ENCODE peak calls at places on chromosomes 5 and 9, in five cellular contexts. Z is HCT116, G is HepG2, H is SK-N-SH, R is H1. Y is an unnamed sample.

GRCh38 chr9:135017916-135018915 is 69.3 kb upstream of the OLFM1 start:
- DNase-seq in Z (no peak), G (no peak), H (no peak), R (no peak), Y (no peak)

GRCh38 chr9:137273095-137273490 is 4.4 kb upstream of the TOR4A start:
- DNase-seq in Z (no peak), G (no peak), H (peak; percentile 65), R (no peak), Y (peak; percentile 67)

GRCh38 chr5:92179651-92180050 is 796.5 kb upstream of the ARRDC3 start:
- DNase-seq in Z (no peak), G (no peak), H (no peak), R (no peak), Y (no peak)

GRCh38 chr9:129174102-129174723 is 3.8 kb downstream of the IER5L start:
- DNase-seq in Z (peak; percentile 83), G (peak; percentile 68), H (peak; percentile 94), R (peak; percentile 93), Y (peak; percentile 93)

GRCh38 chr5:52849544-52849943 is 61.8 kb downstream of the ITGA1 start:
- DNase-seq in Z (no peak), G (no peak), H (no peak), R (no peak), Y (no peak)

GRCh38 chr5:9265391-9266287 is 280.2 kb downstream of the SEMA5A start:
- DNase-seq in Z (no peak), G (no peak), H (no peak), R (peak; percentile 50), Y (no peak)

GRCh38 chr5:43663916-43664315 is 60.9 kb downstream of the NNT start:
- DNase-seq in Z (no peak), G (no peak), H (no peak), R (no peak), Y (no peak)

GRCh38 chr9:86021166-86021565 is 78.2 kb downstream of the GOLM1 start:
- DNase-seq in Z (no peak), G (no peak), H (no peak), R (no peak), Y (no peak)

GRCh38 chr5:55222819-55223124 is 4.3 kb downstream of the MCIDAS start:
- DNase-seq in Z (no peak), G (no peak), H (no peak), R (no peak), Y (no peak)

GRCh38 chr9:29514336-29514735 is 1941.1 kb upstream of the C9orf72 start:
- DNase-seq in Z (no peak), G (no peak), H (no peak), R (peak; percentile 61), Y (peak; percentile 38)

GRCh38 chr9:112489876-112490661 is 3.4 kb downstream of the KIAA1958 start:
- DNase-seq in Z (no peak), G (peak; percentile 45), H (peak; percentile 28), R (no peak), Y (no peak)
- TF ChIP-seq JUND in Z (no peak), G (no peak), H (no peak), R (no peak), Y (no peak)

GRCh38 chr5:173883347-173883924 is 4.7 kb upstream of the CPEB4 start:
- DNase-seq in Z (no peak), G (no peak), H (no peak), R (no peak), Y (no peak)

GRCh38 chr5:173880306-173880985 is 7.7 kb upstream of the CPEB4 start:
- DNase-seq in Z (no peak), G (no peak), H (no peak), R (no peak), Y (no peak)

GRCh38 chr5:173882632-173883031 is 5.5 kb upstream of the CPEB4 start:
- DNase-seq in Z (peak; percentile 13), G (no peak), H (no peak), R (no peak), Y (no peak)

GRCh38 chr5:173884402-173885053 is 3.6 kb upstream of the CPEB4 start:
- DNase-seq in Z (no peak), G (no peak), H (no peak), R (no peak), Y (no peak)

GRCh38 chr5:173881811-173882575 is 6.2 kb upstream of the CPEB4 start:
- DNase-seq in Z (no peak), G (no peak), H (no peak), R (no peak), Y (no peak)
- TF ChIP-seq JUND in Z (no peak), G (no peak), H (no peak), R (no peak), Y (no peak)

DNA sequence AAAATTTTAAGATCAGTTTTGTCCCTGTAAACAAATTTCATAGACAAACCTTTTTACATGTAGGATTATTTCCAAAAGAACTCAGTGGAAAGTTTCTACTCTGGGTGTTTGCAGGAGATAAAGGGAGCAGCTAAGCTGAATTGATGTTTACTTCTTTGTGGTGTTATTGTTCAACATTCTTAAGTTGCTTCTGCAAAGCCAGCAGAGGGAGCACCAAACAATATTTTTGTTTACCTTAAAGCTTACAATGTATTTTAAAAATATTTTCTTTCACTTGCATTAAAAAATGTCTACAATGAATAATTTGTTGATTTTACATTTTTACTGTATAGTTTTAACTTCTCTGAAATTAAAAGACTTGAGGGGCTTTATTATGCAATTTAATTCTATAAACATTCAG is 135.5 kb downstream of the ATG10 start:
- DNase-seq in Z (no peak), G (no peak), H (no peak), R (no peak), Y (peak; percentile 44)
- TF ChIP-seq JUND in Z (no peak), G (no peak), H (no peak), R (no peak), Y (no peak)

DNA sequence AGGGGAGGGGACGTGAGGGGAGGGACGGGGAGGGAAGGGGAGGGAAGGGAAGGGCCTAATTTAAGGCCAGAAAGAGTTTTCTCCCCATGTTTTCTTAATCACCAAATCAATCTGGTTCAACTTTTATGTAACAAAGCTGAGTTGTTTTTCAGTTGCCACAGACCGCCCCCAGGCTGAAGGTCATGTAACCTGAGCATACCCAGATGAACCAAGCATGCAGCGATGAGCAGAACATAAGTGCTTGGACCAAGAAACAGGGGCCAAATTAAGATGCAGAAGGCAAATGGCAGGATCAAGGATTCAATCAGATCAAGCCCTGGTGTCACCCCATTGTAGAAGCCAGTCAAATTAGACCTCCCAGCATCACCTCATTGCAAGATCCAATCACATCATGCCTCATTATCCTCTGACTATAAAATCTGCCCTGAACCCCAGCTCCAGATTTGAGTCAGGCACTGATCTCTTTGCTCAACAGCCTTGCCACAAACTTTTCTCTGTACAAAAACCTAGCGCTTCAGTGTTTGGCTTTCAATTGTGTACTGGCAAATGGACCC is 113.5 kb upstream of the TNPO1 start:
- DNase-seq in Z (no peak), G (peak; percentile 12), H (no peak), R (no peak), Y (no peak)
- TF ChIP-seq JUND in Z (no peak), G (no peak), H (no peak), R (no peak), Y (no peak)

DNA sequence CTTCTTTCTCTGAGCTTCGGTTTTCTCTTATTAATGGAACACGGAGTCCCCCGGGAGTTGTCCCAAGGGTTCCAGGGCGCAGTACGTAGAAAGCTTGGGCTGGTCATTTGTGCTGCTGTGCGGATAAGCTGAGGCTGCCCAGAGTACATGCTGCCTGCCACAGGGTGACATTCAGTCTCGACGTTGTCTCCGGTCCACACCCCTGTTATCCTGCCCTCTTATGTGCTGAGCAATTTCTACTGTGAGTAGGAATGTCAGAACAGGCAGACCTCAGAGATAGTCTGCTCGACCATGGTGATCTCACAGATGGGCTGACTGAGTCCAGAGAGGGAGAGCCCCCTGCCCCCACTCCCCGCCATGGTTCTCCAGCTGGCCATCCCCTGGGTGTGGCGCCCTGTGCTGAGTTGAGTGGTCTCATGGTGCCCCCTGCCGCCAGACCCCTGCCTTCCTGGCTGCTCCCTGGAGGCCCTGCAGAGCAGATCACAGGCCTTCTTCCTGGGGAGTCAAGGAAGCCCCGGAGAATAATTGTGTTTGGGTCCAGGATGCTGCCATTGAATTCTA is 124.0 kb downstream of the RGS3 start:
- DNase-seq in Z (no peak), G (no peak), H (peak; percentile 89), R (peak; percentile 73), Y (no peak)
- TF ChIP-seq JUND in Z (no peak), G (no peak), H (no peak), R (no peak), Y (no peak)

DNA sequence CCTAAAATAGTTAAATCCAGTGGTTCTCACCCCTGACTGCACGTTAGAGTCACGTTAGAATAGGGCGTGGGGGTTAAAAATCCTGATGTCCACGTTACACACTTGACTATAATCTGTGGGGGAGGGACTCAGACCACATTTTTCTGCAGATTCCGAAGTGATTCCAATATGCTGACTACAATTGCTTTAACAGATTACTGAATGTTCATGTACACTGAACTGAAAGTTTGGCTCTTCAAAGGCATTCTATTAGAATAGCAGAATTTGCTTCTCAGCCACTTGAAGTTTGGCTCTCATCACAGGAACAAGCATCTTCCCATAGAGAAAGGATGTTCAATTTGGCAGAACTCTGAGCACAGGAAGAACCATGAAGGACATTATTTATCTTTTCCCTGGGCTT is 84.5 kb downstream of the HAPLN1 start:
- DNase-seq in Z (no peak), G (no peak), H (no peak), R (no peak), Y (no peak)
- TF ChIP-seq JUND in Z (no peak), G (no peak), H (no peak), R (no peak), Y (no peak)

DNA sequence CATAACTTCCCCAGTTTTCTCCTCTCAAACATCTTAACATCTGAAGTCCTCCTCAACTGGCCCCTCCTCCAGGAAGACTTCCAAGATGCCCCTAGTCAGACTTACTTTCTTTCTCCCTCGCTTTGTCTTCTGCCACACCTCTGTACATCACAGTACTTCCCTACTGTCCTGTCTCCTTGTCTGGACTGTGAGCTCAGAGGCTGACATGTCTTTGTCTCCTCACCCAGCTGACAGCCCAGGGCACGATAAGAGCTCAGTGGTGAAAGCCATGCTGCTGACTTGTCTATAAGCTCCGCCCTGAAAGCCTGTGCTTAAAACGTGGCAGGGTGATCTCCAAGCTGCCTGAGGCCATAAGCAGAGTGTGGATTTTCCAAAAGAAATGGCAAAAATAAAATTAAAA is 33.0 kb upstream of the SLC25A51 start:
- DNase-seq in Z (no peak), G (no peak), H (peak; percentile 76), R (no peak), Y (no peak)
- TF ChIP-seq JUND in Z (no peak), G (no peak), H (no peak), R (no peak), Y (no peak)

DNA sequence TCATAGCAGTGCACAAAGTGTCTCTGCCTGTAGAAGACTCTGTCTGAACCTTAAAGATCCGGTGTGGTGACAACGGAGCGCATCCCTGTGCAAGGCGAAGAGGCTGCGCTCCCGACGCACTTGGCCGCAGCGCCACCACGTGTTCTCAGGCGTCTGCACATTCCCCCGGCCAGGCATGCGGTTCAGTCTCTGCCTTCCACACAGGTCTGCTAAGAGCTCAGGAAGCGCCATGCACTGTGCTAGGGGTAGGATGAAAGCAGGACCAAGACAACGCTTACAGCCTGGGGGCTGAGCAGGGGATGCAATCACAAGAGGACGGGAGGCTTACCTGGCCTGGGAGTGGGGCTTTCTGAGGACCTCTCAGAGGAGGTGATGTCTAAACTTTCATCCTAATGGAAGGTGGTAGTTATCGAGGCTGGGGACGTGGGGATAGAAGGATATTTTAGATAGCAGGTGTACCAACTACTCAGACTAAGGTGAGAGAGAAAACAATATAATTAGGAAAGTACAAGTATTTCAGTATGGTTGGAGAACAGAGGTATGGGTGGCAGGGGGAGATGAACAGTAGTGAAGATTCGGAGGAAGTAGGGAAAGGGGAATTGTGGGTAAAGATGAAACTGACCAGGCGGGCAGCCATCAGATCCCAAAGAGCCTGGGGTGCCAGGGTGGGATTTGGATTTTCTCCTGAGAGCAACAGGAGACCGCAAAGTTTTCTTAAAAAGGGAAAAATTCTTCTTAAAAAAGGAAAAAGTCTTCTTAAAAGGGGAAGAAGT is 13.3 kb downstream of the CAPSL start:
- DNase-seq in Z (peak; percentile 21), G (no peak), H (peak; percentile 64), R (peak; percentile 79), Y (peak; percentile 52)
- TF ChIP-seq JUND in Z (no peak), G (no peak), H (no peak), R (peak; percentile 50), Y (no peak)

GRCh38 chr9:13480688-13481087 is 201.2 kb upstream of the MPDZ start:
- DNase-seq in Z (no peak), G (no peak), H (no peak), R (no peak), Y (no peak)
- TF ChIP-seq JUND in Z (no peak), G (no peak), H (no peak), R (no peak), Y (no peak)

Y was measured in T47D.